ENCODE peak calls at places on chromosome 20, in five cellular contexts. One of them, this sample, is unnamed.

GRCh38 chr20:20094410-20094809 is 42.1 kb downstream of the CFAP61 start:
- DNase-seq in Peyer's patch: no peak
- DNase-seq in IMR-90: no peak
- DNase-seq in transverse colon: no peak
- DNase-seq in ovary: no peak
- DNase-seq in this sample: no peak

GRCh38 chr20:58407201-58407873 is 18.3 kb downstream of the VAPB start:
- DNase-seq in Peyer's patch: no peak
- DNase-seq in IMR-90: peak; percentile 28
- DNase-seq in transverse colon: no peak
- DNase-seq in ovary: no peak
- DNase-seq in this sample: peak; percentile 24

GRCh38 chr20:48260370-48260769 is 475.1 kb upstream of the SULF2 start:
- DNase-seq in Peyer's patch: no peak
- DNase-seq in IMR-90: no peak
- DNase-seq in transverse colon: no peak
- DNase-seq in ovary: no peak
- DNase-seq in this sample: no peak

GRCh38 chr20:56442381-56443365 is 25.8 kb upstream of the RTF2 start:
- DNase-seq in Peyer's patch: no peak
- DNase-seq in IMR-90: peak; percentile 46
- DNase-seq in transverse colon: no peak
- DNase-seq in ovary: no peak
- DNase-seq in this sample: no peak

GRCh38 chr20:58956078-58956477 is 25.0 kb upstream of the NELFCD start:
- DNase-seq in Peyer's patch: no peak
- DNase-seq in IMR-90: no peak
- DNase-seq in transverse colon: no peak
- DNase-seq in ovary: no peak
- DNase-seq in this sample: no peak

GRCh38 chr20:5153612-5154542 is 27.1 kb downstream of the CDS2 start:
- DNase-seq in Peyer's patch: no peak
- DNase-seq in IMR-90: peak; percentile 41
- DNase-seq in transverse colon: no peak
- DNase-seq in ovary: no peak
- DNase-seq in this sample: no peak

GRCh38 chr20:4697189-4697873 is 24.4 kb upstream of the PRND start:
- DNase-seq in Peyer's patch: no peak
- DNase-seq in IMR-90: no peak
- DNase-seq in transverse colon: no peak
- DNase-seq in ovary: no peak
- DNase-seq in this sample: no peak

GRCh38 chr20:46063652-46064054 is 26.1 kb downstream of the NCOA5 start:
- DNase-seq in Peyer's patch: no peak
- DNase-seq in IMR-90: no peak
- DNase-seq in transverse colon: no peak
- DNase-seq in ovary: no peak
- DNase-seq in this sample: no peak

GRCh38 chr20:1810926-1811620 is 84.1 kb upstream of the SIRPA start:
- DNase-seq in Peyer's patch: peak; percentile 58
- DNase-seq in IMR-90: peak; percentile 72
- DNase-seq in transverse colon: no peak
- DNase-seq in ovary: no peak
- DNase-seq in this sample: no peak

GRCh38 chr20:13960525-13960924 is 29.9 kb downstream of the SEL1L2 start:
- DNase-seq in Peyer's patch: no peak
- DNase-seq in IMR-90: no peak
- DNase-seq in transverse colon: no peak
- DNase-seq in ovary: no peak
- DNase-seq in this sample: no peak

GRCh38 chr20:34332262-34332920 is 29.2 kb upstream of the AHCY start:
- DNase-seq in Peyer's patch: no peak
- DNase-seq in IMR-90: no peak
- DNase-seq in transverse colon: no peak
- DNase-seq in ovary: no peak
- DNase-seq in this sample: no peak
- TF ChIP-seq POLR2A in Peyer's patch: no peak
- TF ChIP-seq POLR2A in IMR-90: no peak
- TF ChIP-seq POLR2A in transverse colon: no peak
- TF ChIP-seq POLR2A in ovary: no peak
- TF ChIP-seq POLR2A in this sample: no peak

DNA sequence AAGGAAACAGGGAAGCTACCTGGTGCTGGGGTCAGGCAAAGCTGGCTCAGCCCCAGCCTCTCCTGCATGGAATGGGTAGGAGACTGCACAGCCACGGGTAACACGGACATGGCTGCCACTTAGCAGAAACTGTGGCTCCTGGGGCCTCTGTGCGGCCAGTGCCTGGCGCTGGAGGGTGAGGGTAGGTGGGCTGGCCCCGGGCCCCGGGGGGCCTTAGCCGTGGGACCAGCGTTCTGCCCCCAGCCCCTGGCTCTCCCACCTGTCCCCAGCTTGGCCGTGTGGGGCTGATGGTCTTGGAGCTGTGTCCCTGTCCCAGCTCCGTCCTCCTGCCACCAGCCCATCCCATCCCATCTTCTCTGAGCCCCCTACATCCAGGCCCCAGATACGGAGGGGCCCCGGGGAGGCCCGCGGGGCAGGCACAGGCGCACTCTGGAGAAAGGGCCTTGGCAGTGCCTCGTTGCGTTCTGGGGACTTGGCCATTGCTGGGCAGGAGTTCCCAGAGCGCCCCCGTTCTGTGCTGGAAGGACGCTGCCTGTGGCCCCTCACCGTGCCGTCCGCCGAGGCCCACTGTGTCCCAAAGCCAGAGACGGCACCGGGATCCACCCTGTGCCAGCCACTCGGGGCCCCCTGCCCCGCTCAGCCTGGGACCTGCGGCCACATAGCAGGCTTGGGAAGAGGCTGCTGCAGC is 12.2 kb downstream of the CHRNA4 start:
- DNase-seq in Peyer's patch: no peak
- DNase-seq in IMR-90: no peak
- DNase-seq in transverse colon: no peak
- DNase-seq in ovary: no peak
- DNase-seq in this sample: no peak
- TF ChIP-seq POLR2A in Peyer's patch: no peak
- TF ChIP-seq POLR2A in IMR-90: no peak
- TF ChIP-seq POLR2A in transverse colon: no peak
- TF ChIP-seq POLR2A in ovary: no peak
- TF ChIP-seq POLR2A in this sample: no peak

GRCh38 chr20:50151034-50151743 is 2.3 kb downstream of the PEDS1 start:
- DNase-seq in Peyer's patch: no peak
- DNase-seq in IMR-90: no peak
- DNase-seq in transverse colon: peak; percentile 57
- DNase-seq in ovary: no peak
- DNase-seq in this sample: peak; percentile 83
- TF ChIP-seq POLR2A in Peyer's patch: no peak
- TF ChIP-seq POLR2A in IMR-90: no peak
- TF ChIP-seq POLR2A in transverse colon: no peak
- TF ChIP-seq POLR2A in ovary: no peak
- TF ChIP-seq POLR2A in this sample: no peak

DNA sequence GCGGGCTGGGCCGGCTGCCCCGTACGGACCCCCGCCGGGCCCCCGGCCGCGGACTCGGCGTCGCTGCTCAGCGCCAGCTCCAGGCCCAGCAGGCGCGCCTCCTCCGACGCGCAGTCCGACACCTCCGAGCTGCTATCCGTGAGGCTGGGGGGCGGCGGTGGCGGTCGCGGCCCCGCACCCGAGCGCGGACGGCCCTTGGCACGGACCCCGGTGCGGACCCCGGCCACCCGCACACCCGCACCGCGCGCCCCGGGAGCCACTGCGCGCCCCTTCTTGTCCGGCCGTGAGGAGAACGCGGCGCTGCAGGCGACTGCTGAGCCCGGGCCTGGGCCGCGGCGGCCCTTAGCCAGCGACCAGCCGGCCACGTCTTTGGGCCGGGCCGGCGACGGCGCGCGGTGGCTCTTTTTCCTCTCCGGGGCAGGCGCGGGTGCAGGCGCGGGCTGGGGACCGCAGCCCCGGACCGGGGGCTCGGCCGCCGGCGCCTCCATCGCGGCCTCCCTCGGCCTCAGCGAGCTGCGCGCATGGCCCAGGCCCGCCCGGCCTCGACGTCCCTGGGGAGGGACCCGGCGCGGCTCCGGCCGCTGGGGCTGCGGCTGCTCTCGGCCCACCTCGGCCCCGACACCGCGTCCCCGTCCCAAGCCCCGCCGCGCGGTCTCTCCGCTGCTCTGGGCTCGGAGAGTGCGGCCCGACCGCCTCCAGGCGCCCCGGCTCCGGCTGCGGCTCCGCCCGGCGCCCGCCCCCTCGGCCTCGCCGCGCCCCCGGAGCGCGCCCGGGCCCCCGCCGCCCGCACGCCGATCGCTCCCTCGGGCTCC is 12.9 kb upstream of the TLDC2 start:
- DNase-seq in Peyer's patch: no peak
- DNase-seq in IMR-90: no peak
- DNase-seq in transverse colon: no peak
- DNase-seq in ovary: no peak
- DNase-seq in this sample: peak; percentile 50
- TF ChIP-seq POLR2A in Peyer's patch: no peak
- TF ChIP-seq POLR2A in IMR-90: no peak
- TF ChIP-seq POLR2A in transverse colon: no peak
- TF ChIP-seq POLR2A in ovary: peak; percentile 13
- TF ChIP-seq POLR2A in this sample: no peak

DNA sequence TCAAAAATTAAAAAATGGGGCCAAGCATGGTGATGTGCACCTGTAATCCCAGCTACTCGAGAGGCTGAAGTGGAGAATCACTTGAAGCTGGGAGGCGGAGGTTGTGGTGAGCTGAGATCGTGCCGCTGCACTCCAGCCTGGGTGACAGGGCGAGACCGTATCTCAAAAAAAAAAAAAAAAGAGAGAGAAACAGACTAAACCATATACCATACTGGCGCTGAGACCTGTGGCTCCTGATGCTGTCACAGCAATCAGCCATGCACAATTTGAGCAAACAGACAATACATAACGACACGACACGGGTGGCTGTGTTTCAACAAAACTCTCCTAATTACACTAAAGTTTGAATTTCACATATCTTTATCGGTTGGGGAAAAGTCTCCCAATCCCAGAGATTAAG is 14.9 kb upstream of the CBFA2T2 start:
- DNase-seq in Peyer's patch: no peak
- DNase-seq in IMR-90: no peak
- DNase-seq in transverse colon: no peak
- DNase-seq in ovary: no peak
- DNase-seq in this sample: no peak
- TF ChIP-seq POLR2A in Peyer's patch: no peak
- TF ChIP-seq POLR2A in IMR-90: no peak
- TF ChIP-seq POLR2A in transverse colon: no peak
- TF ChIP-seq POLR2A in ovary: no peak
- TF ChIP-seq POLR2A in this sample: no peak

GRCh38 chr20:17947474-17947815 is 21.1 kb downstream of the SNX5 start:
- DNase-seq in Peyer's patch: no peak
- DNase-seq in IMR-90: no peak
- DNase-seq in transverse colon: no peak
- DNase-seq in ovary: no peak
- DNase-seq in this sample: no peak

GRCh38 chr20:17948442-17948841 is 20.2 kb downstream of the SNX5 start:
- DNase-seq in Peyer's patch: no peak
- DNase-seq in IMR-90: no peak
- DNase-seq in transverse colon: no peak
- DNase-seq in ovary: no peak
- DNase-seq in this sample: no peak

GRCh38 chr20:17946572-17947473 is 21.8 kb downstream of the SNX5 start:
- DNase-seq in Peyer's patch: no peak
- DNase-seq in IMR-90: no peak
- DNase-seq in transverse colon: no peak
- DNase-seq in ovary: no peak
- DNase-seq in this sample: no peak

GRCh38 chr20:17944854-17945474 is 23.6 kb downstream of the SNX5 start:
- DNase-seq in Peyer's patch: no peak
- DNase-seq in IMR-90: no peak
- DNase-seq in transverse colon: no peak
- DNase-seq in ovary: no peak
- DNase-seq in this sample: no peak

GRCh38 chr20:17946040-17946439 is 22.6 kb downstream of the SNX5 start:
- DNase-seq in Peyer's patch: no peak
- DNase-seq in IMR-90: no peak
- DNase-seq in transverse colon: no peak
- DNase-seq in ovary: no peak
- DNase-seq in this sample: no peak
- TF ChIP-seq POLR2A in Peyer's patch: no peak
- TF ChIP-seq POLR2A in IMR-90: no peak
- TF ChIP-seq POLR2A in transverse colon: no peak
- TF ChIP-seq POLR2A in ovary: no peak
- TF ChIP-seq POLR2A in this sample: no peak

This sample was measured in erythroblast.